ENCODE peak calls at places on chromosomes 13 and 19, in six cellular contexts. L, X, C, B, N and S are unnamed samples.
A peak's percentile ranks its signal among the peaks of the same experiment; 100 is the strongest.

GRCh38 chr19:55688422-55689218 is 13.6 kb downstream of the EPN1 start:
- DNase-seq in C (peak; percentile 50), B (no peak), X (no peak), N (no peak), L (no peak), S (no peak)

GRCh38 chr13:98449273-98449672 is 127.6 kb downstream of the STK24 start:
- DNase-seq in C (no peak), B (no peak), L (no peak), N (no peak), X (no peak), S (no peak)

GRCh38 chr19:46378268-46378667 is 31.4 kb downstream of the PPP5C start:
- DNase-seq in X (no peak), L (no peak), N (no peak), B (no peak), C (no peak), S (no peak)

GRCh38 chr19:16447015-16447384 is 24.8 kb downstream of the EPS15L1 start:
- DNase-seq in L (peak; percentile 70), C (peak; percentile 86), N (no peak), X (no peak), B (peak; percentile 79), S (peak; percentile 13)

GRCh38 chr13:31267126-31267784 is 67.5 kb downstream of the B3GLCT start:
- DNase-seq in L (peak; percentile 75), X (no peak), B (no peak), N (no peak), C (no peak), S (no peak)

GRCh38 chr19:45800009-45800553 is 7.4 kb upstream of the DMWD start:
- DNase-seq in C (no peak), N (peak; percentile 54), X (no peak), L (peak; percentile 58), B (no peak), S (no peak)

GRCh38 chr13:62375653-62376052 is 960.0 kb upstream of the PCDH20 start:
- DNase-seq in B (no peak), L (no peak), X (no peak), C (no peak), N (no peak), S (no peak)

GRCh38 chr13:34942732-34943674 is 933 bp downstream of the NBEA start:
- DNase-seq in N (peak; percentile 87), X (peak; percentile 2), L (no peak), B (no peak), C (peak; percentile 72), S (peak; percentile 29)

GRCh38 chr13:99403458-99403971 is 96.3 kb upstream of the GPR183 start:
- DNase-seq in N (no peak), B (no peak), X (no peak), L (peak; percentile 56), C (no peak), S (no peak)

GRCh38 chr13:19959141-19959830 is 759 bp downstream of the ZMYM2 start:
- DNase-seq in L (peak; percentile 34), N (peak; percentile 85), X (peak; percentile 78), B (no peak), C (peak; percentile 77), S (peak; percentile 13)

GRCh38 chr19:51251453-51251790 is 542 bp downstream of the SIGLECL1 start:
- DNase-seq in N (no peak), L (no peak), B (no peak), X (no peak), C (no peak), S (no peak)

GRCh38 chr19:3034845-3035541 is 5.9 kb upstream of the TLE2 start:
- DNase-seq in N (no peak), X (peak; percentile 75), B (no peak), C (peak; percentile 75), L (peak; percentile 56), S (no peak)

GRCh38 chr19:36528921-36529518 is 949 bp upstream of the ZNF260 start:
- DNase-seq in X (no peak), L (peak; percentile 35), N (peak; percentile 66), C (no peak), B (no peak), S (no peak)

GRCh38 chr13:48009298-48009697 is 8.2 kb upstream of the SUCLA2 start:
- DNase-seq in B (no peak), C (no peak), L (peak; percentile 84), N (no peak), X (no peak), S (no peak)

GRCh38 chr19:18392936-18393335 is 4.5 kb downstream of the LRRC25 start:
- DNase-seq in B (no peak), C (no peak), L (no peak), X (no peak), N (no peak), S (no peak)

GRCh38 chr19:33905473-33905936 is 108.8 kb downstream of the KCTD15 start:
- DNase-seq in B (no peak), X (no peak), N (peak; percentile 83), C (no peak), L (peak; percentile 18), S (no peak)

GRCh38 chr13:92390217-92390616 is 836.4 kb upstream of the GPC6 start:
- DNase-seq in N (no peak), B (no peak), C (no peak), X (no peak), L (no peak), S (no peak)

GRCh38 chr19:50835785-50836542 is 2.6 kb upstream of the KLK15 start:
- DNase-seq in L (peak; percentile 67), B (peak; percentile 54), X (peak; percentile 66), N (peak; percentile 91), C (peak; percentile 78), S (no peak)

GRCh38 chr13:52670726-52671125 is 18.1 kb downstream of the SUGT1 start:
- DNase-seq in B (no peak), X (no peak), C (no peak), L (no peak), N (no peak), S (no peak)

GRCh38 chr13:66312312-66313087 is 917.6 kb downstream of the PCDH9 start:
- DNase-seq in X (no peak), B (no peak), N (no peak), C (no peak), L (no peak), S (no peak)

GRCh38 chr13:45219938-45220375 is 19.1 kb upstream of the KCTD4 start:
- DNase-seq in X (no peak), L (peak; percentile 98), N (no peak), C (no peak), B (peak; percentile 28), S (no peak)

GRCh38 chr19:16660763-16661479 is at the start of gene TMEM38A:
- DNase-seq in X (peak; percentile 27), B (peak; percentile 52), N (peak; percentile 75), L (peak; percentile 22), C (peak; percentile 71), S (peak; percentile 49)

GRCh38 chr13:113489549-113490495 is 689 bp downstream of the DCUN1D2 start:
- DNase-seq in X (peak; percentile 49), N (peak; percentile 76), B (no peak), L (peak; percentile 38), C (peak; percentile 74), S (peak; percentile 20)

GRCh38 chr13:29750178-29750530 is 100.3 kb downstream of the UBL3 start:
- DNase-seq in N (no peak), L (no peak), C (no peak), B (no peak), X (no peak), S (no peak)

GRCh38 chr19:18415177-18415867 is 3.9 kb upstream of the SSBP4 start:
- DNase-seq in B (peak; percentile 96), C (peak; percentile 92), N (no peak), X (no peak), L (no peak), S (peak; percentile 19)

GRCh38 chr19:10682397-10683063 is 18.7 kb upstream of the QTRT1 start:
- DNase-seq in N (no peak), X (no peak), C (no peak), B (no peak), L (no peak), S (no peak)

GRCh38 chr13:76836311-76836710 is 49.9 kb downstream of the KCTD12 start:
- DNase-seq in C (no peak), L (no peak), X (no peak), B (no peak), N (no peak), S (no peak)
- H3K27ac ChIP-seq in C (no peak overlapping the region), L (no peak overlapping the region), X (no peak overlapping the region), B (no peak overlapping the region), N (no peak overlapping the region), S (no peak overlapping the region)

DNA sequence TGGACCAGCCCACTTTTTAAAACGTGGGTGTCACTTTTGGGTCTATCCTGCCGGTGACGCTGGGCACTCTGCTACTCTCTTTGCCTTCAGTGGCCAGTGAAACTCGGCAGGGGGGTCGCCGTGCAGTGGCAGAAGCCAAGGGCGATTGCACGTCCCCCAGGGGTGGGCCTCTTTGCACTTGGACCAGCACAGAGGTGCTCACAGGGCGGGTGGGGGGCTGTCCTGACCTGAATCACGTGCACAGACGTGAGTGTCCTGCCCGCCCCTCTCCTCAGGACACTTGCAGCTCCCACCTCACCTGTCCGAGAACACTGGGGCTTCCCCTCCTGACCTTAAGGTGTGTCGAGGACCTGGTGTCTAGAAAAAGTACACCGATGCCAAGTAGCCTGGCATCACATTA is 16.1 kb downstream of the COL4A1 start:
- DNase-seq in C (peak; percentile 65), B (no peak), X (no peak), L (no peak), N (no peak), S (no peak)
- H3K27ac ChIP-seq in C (peak overlapping the region; percentile 81), B (no peak overlapping the region), X (no peak overlapping the region), L (no peak overlapping the region), N (no peak overlapping the region), S (no peak overlapping the region)

GRCh38 chr19:38506723-38507550 is 73.4 kb downstream of the RYR1 start:
- DNase-seq in L (peak; percentile 90), X (peak; percentile 94), C (peak; percentile 89), B (peak; percentile 38), N (peak; percentile 99), S (peak; percentile 10)

GRCh38 chr19:38505958-38506357 is 72.5 kb downstream of the RYR1 start:
- DNase-seq in X (no peak), B (no peak), C (no peak), L (no peak), N (no peak), S (no peak)

GRCh38 chr19:38507551-38508127 is 74.1 kb downstream of the RYR1 start:
- DNase-seq in B (no peak), N (no peak), L (no peak), X (no peak), C (no peak), S (no peak)

GRCh38 chr19:38508507-38508906 is 75.0 kb downstream of the RYR1 start:
- DNase-seq in B (no peak), C (no peak), N (no peak), X (no peak), L (no peak), S (no peak)

GRCh38 chr19:38506375-38506722 is 72.9 kb downstream of the RYR1 start:
- DNase-seq in B (no peak), X (no peak), N (no peak), L (no peak), C (no peak), S (no peak)
- H3K27ac ChIP-seq in B (no peak overlapping the region), X (no peak overlapping the region), N (no peak overlapping the region), L (no peak overlapping the region), C (no peak overlapping the region), S (no peak overlapping the region)

DNA sequence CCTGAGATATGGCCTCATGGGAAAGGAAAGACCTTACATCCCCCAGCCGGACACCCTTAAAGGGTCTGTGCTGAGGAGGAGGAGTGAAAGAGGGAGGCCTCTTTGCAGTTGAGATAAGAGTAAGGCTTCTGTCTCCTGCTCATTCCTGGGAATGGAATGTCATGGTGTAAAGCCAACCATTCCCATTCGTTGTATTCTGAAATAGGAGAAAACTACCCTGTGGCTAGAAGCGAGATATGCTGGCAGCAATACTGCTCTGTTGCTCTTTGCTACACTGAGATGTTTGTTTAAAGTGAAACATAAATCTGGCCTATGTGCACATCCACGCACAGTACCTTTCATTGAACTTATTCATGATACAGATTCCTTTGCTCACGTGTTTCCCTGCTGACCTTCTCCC is 783 bp upstream of the ZNF587B start:
- DNase-seq in X (no peak), N (no peak), B (no peak), L (no peak), C (no peak), S (no peak)
- H3K27ac ChIP-seq in X (no peak overlapping the region), N (peak overlapping the region; percentile 46), B (no peak overlapping the region), L (no peak overlapping the region), C (no peak overlapping the region), S (no peak overlapping the region)